ENCODE peak calls at places on chromosomes 5 and 9, in five cellular contexts. N, E, L, H and M are unnamed samples.

GRCh38 chr9:69818946-69819345 is 1.7 kb upstream of the CFAP95 start:
- DNase-seq in H (peak; percentile 14), E (no peak), N (no peak), L (no peak), M (no peak)

GRCh38 chr5:118314936-118315335 is 673.4 kb downstream of the DTWD2 start:
- DNase-seq in N (no peak), L (no peak), H (no peak), E (no peak), M (no peak)

GRCh38 chr9:98879958-98880300 is 63.8 kb upstream of the COL15A1 start:
- DNase-seq in L (no peak), E (no peak), H (no peak), N (no peak), M (no peak)

GRCh38 chr5:168530751-168531150 is 1.6 kb downstream of the FBLL1 start:
- DNase-seq in E (no peak), H (no peak), N (no peak), L (no peak), M (no peak)

GRCh38 chr5:140988036-140988997 is 22.0 kb downstream of the PCDHAC2 start:
- DNase-seq in N (no peak), H (no peak), E (peak; percentile 83), L (no peak), M (no peak)

GRCh38 chr5:164188733-164189148 is 683.3 kb downstream of the MAT2B start:
- DNase-seq in H (no peak), E (no peak), L (no peak), N (no peak), M (no peak)

GRCh38 chr9:127658431-127658830 is 46.4 kb downstream of the STXBP1 start:
- DNase-seq in L (no peak), H (no peak), N (no peak), E (no peak), M (no peak)

GRCh38 chr5:159330131-159330530 is at the start of gene IL12B:
- DNase-seq in L (no peak), N (no peak), E (no peak), H (no peak), M (no peak)

GRCh38 chr9:94676446-94677148 is 37.3 kb upstream of the FBP1 start:
- DNase-seq in E (no peak), L (no peak), H (no peak), N (no peak), M (no peak)

GRCh38 chr5:150780180-150780692 is 1.7 kb downstream of the SMIM3 start:
- DNase-seq in L (no peak), E (peak; percentile 61), N (no peak), H (peak; percentile 40), M (no peak)

GRCh38 chr5:1299511-1299850 is 4.6 kb upstream of the TERT start:
- DNase-seq in H (no peak), L (no peak), E (no peak), N (no peak), M (no peak)

GRCh38 chr5:166509085-166509484 is 1782.4 kb upstream of the WWC1 start:
- DNase-seq in E (no peak), L (no peak), N (no peak), H (no peak), M (no peak)

GRCh38 chr5:137320056-137321045 is 178.8 kb downstream of the SPOCK1 start:
- DNase-seq in H (no peak), E (no peak), L (peak; percentile 21), N (peak; percentile 19), M (peak; percentile 72)

GRCh38 chr9:111949919-111950318 is 53.3 kb downstream of the UGCG start:
- DNase-seq in H (no peak), L (no peak), N (no peak), E (no peak), M (no peak)

GRCh38 chr9:95023217-95024003 is 294.1 kb downstream of the FANCC start:
- DNase-seq in N (no peak), E (peak; percentile 75), H (peak; percentile 87), L (peak; percentile 78), M (no peak)

GRCh38 chr5:16726538-16726946 is 109.7 kb upstream of the RETREG1 start:
- DNase-seq in E (no peak), L (no peak), N (peak; percentile 37), H (no peak), M (no peak)

GRCh38 chr5:95664204-95664786 is 17.7 kb downstream of the RFESD start:
- DNase-seq in E (no peak), H (peak; percentile 14), N (peak; percentile 30), L (peak; percentile 29), M (no peak)

GRCh38 chr5:179802950-179803562 is 3.6 kb downstream of the MGAT4B start:
- DNase-seq in H (no peak), E (no peak), N (no peak), L (no peak), M (peak; percentile 88)

GRCh38 chr5:1219768-1220100 is 5.4 kb upstream of the SLC6A18 start:
- DNase-seq in H (no peak), L (no peak), E (no peak), N (no peak), M (no peak)

GRCh38 chr9:93588641-93589609 is 12.5 kb downstream of the PHF2 start:
- DNase-seq in E (no peak), N (no peak), L (no peak), H (no peak), M (peak; percentile 24)

GRCh38 chr9:111939322-111939721 is 42.7 kb downstream of the UGCG start:
- DNase-seq in H (no peak), E (no peak), N (no peak), L (no peak), M (no peak)

GRCh38 chr9:3948826-3949578 is 350.9 kb downstream of the GLIS3 start:
- DNase-seq in H (peak; percentile 84), E (no peak), N (no peak), L (no peak), M (no peak)

GRCh38 chr5:152271420-152271819 is 133.7 kb downstream of the NMUR2 start:
- DNase-seq in E (no peak), L (peak; percentile 2), H (no peak), N (peak; percentile 4), M (peak; percentile 27)

GRCh38 chr5:163731256-163731655 is 225.8 kb downstream of the MAT2B start:
- DNase-seq in H (no peak), N (no peak), L (no peak), E (no peak), M (no peak)

GRCh38 chr9:127539982-127540663 is 72.0 kb upstream of the STXBP1 start:
- DNase-seq in H (no peak), N (no peak), E (peak; percentile 69), L (no peak), M (no peak)

GRCh38 chr9:28212979-28213378 is 639.7 kb upstream of the C9orf72 start:
- DNase-seq in N (no peak), L (peak; percentile 24), E (no peak), H (peak; percentile 67), M (no peak)

GRCh38 chr5:167355370-167355769 is 936.1 kb upstream of the WWC1 start:
- DNase-seq in N (no peak), H (no peak), L (no peak), E (no peak), M (no peak)

GRCh38 chr9:93452710-93453046 is 703 bp downstream of the FAM120AOS start:
- DNase-seq in E (peak; percentile 60), L (no peak), N (no peak), H (no peak), M (peak; percentile 24)

GRCh38 chr9:88950341-88951141 is 40.7 kb upstream of the S1PR3 start:
- DNase-seq in N (no peak), E (no peak), L (no peak), H (peak; percentile 75), M (no peak)

GRCh38 chr9:133715295-133715865 is 22.8 kb downstream of the SARDH start:
- DNase-seq in H (no peak), E (no peak), N (no peak), L (no peak), M (peak; percentile 60)

GRCh38 chr5:32436553-32437262 is 7.8 kb downstream of the ZFR start:
- DNase-seq in N (no peak), H (no peak), E (no peak), L (no peak), M (no peak)

GRCh38 chr5:134133995-134134541 is 19.6 kb downstream of the TCF7 start:
- DNase-seq in L (no peak), H (no peak), E (peak; percentile 19), N (no peak), M (no peak)

GRCh38 chr5:108079754-108080153 is 302.1 kb downstream of the FBXL17 start:
- DNase-seq in L (no peak), E (no peak), H (no peak), N (no peak), M (no peak)

GRCh38 chr5:134249469-134250379 is 23.9 kb upstream of the PPP2CA start:
- DNase-seq in H (no peak), N (no peak), E (peak; percentile 51), L (no peak), M (no peak)

GRCh38 chr9:127140181-127140580 is 17.7 kb upstream of the ANGPTL2 start:
- DNase-seq in N (no peak), L (no peak), E (no peak), H (no peak), M (no peak)

GRCh38 chr5:3600106-3600997 is 4.7 kb downstream of the IRX1 start:
- DNase-seq in H (no peak), E (no peak), N (no peak), L (no peak), M (peak; percentile 88)

GRCh38 chr5:80481019-80481893 is 6.6 kb upstream of the FAM151B start:
- DNase-seq in E (peak; percentile 40), N (peak; percentile 16), H (no peak), L (peak; percentile 38), M (peak; percentile 21)

GRCh38 chr5:107378218-107378899 is 292.4 kb downstream of the EFNA5 start:
- DNase-seq in E (no peak), L (no peak), N (no peak), H (no peak), M (no peak)

GRCh38 chr9:90964101-90965020 is 162.7 kb downstream of the SYK start:
- DNase-seq in H (no peak), E (peak; percentile 82), N (no peak), L (peak; percentile 10), M (peak; percentile 70)

GRCh38 chr9:717722-718121 is 123.8 kb upstream of the DMRT1 start:
- DNase-seq in E (no peak), N (no peak), L (no peak), H (no peak), M (no peak)
- H3K36me3 ChIP-seq in E (no peaks in the 10 kb centered on the region), N (no peaks in the 10 kb centered on the region), L (no peaks in the 10 kb centered on the region), H (peaks cover under 1% of the 10 kb centered on the region), M (peaks cover 1% of the 10 kb centered on the region)

GRCh38 chr5:143290115-143290514 is 113.4 kb downstream of the NR3C1 start:
- DNase-seq in N (no peak), L (no peak), E (no peak), H (no peak), M (no peak)
- H3K36me3 ChIP-seq in N (peaks cover 27% of the 10 kb centered on the region), L (no peaks in the 10 kb centered on the region), E (peaks cover under 1% of the 10 kb centered on the region), H (no peaks in the 10 kb centered on the region), M (no peaks in the 10 kb centered on the region)

GRCh38 chr5:36998578-36998977 is 122.0 kb downstream of the NIPBL start:
- DNase-seq in L (no peak), N (no peak), H (no peak), E (no peak), M (no peak)
- H3K36me3 ChIP-seq in L (no peaks in the 10 kb centered on the region), N (peaks cover 40% of the 10 kb centered on the region), H (peaks cover 2% of the 10 kb centered on the region), E (peaks cover 18% of the 10 kb centered on the region), M (peaks cover 3% of the 10 kb centered on the region)

GRCh38 chr9:124307379-124308030 is 49.8 kb downstream of the NEK6 start:
- DNase-seq in L (no peak), N (no peak), H (no peak), E (no peak), M (no peak)
- H3K36me3 ChIP-seq in L (no peaks in the 10 kb centered on the region), N (peaks cover 5% of the 10 kb centered on the region), H (peaks cover 27% of the 10 kb centered on the region), E (no peaks in the 10 kb centered on the region), M (no peaks in the 10 kb centered on the region)